ENCODE peak calls at places on chromosomes 2 and 18, in ten cellular contexts. K is A549, Z is astrocyte, I is mammary epithelial cell, V is fibroblast of mammary gland, P is IMR-90, S is uterus, A is mesendoderm, F is NT2/D1, J is GM23338. Y is an unnamed sample.

GRCh38 chr2:46676198-46676597 is 196.8 kb downstream of the TMEM247 start:
- DNase-seq in K (no peak), V (no peak), P (no peak), S (no peak), Z (no peak), J (no peak), I (no peak), F (no peak), A (no peak), Y (no peak)

GRCh38 chr2:232781765-232782164 is 5.4 kb upstream of the KCNJ13 start:
- DNase-seq in S (no peak), A (peak; percentile 61), P (peak; percentile 85), K (peak; percentile 37), J (no peak), V (peak; percentile 79), F (no peak), Z (peak; percentile 85), I (peak; percentile 85), Y (peak; percentile 76)

GRCh38 chr2:239948100-239948881 is 76.9 kb downstream of the NDUFA10 start:
- DNase-seq in Z (no peak), I (no peak), A (no peak), S (peak; percentile 6), P (no peak), F (no peak), K (no peak), J (no peak), V (no peak), Y (no peak)

GRCh38 chr2:10345813-10346212 is 43.1 kb downstream of the HPCAL1 start:
- DNase-seq in S (no peak), Z (no peak), A (no peak), V (no peak), I (no peak), J (no peak), K (no peak), F (no peak), P (no peak), Y (no peak)

GRCh38 chr2:165594935-165595255 is 125.4 kb downstream of the CSRNP3 start:
- DNase-seq in V (no peak), A (no peak), P (no peak), K (no peak), I (no peak), Z (no peak), J (no peak), S (no peak), F (no peak), Y (no peak)

GRCh38 chr2:45849491-45850283 is 198.2 kb downstream of the PRKCE start:
- DNase-seq in J (no peak), K (no peak), Z (peak; percentile 67), V (peak; percentile 92), P (peak; percentile 72), F (no peak), S (no peak), I (peak; percentile 77), A (no peak), Y (peak; percentile 58)

GRCh38 chr18:22174341-22175148 is 5.2 kb downstream of the GATA6 start:
- DNase-seq in P (no peak), K (no peak), V (no peak), J (no peak), F (no peak), I (no peak), A (no peak), Z (no peak), S (no peak), Y (peak; percentile 67)

GRCh38 chr2:102116675-102117471 is 25.7 kb upstream of the IL1R1 start:
- DNase-seq in V (peak; percentile 89), Z (peak; percentile 45), K (no peak), F (no peak), A (no peak), I (no peak), J (no peak), S (no peak), P (peak; percentile 28), Y (peak; percentile 52)

GRCh38 chr18:46411862-46412690 is 244.9 kb downstream of the LOXHD1 start:
- DNase-seq in J (peak; percentile 34), S (no peak), P (no peak), V (no peak), I (peak; percentile 18), F (no peak), K (no peak), A (peak; percentile 84), Z (peak; percentile 16), Y (peak; percentile 85)
- H3K4me3 ChIP-seq in J (no peak overlapping the region), S (no peak overlapping the region), P (no peak overlapping the region), V (no peak overlapping the region), I (no peak overlapping the region), F (no peak overlapping the region), K (no peak overlapping the region), A (no peak overlapping the region), Z (no peak overlapping the region), Y (no peak overlapping the region)

GRCh38 chr2:19352946-19353720 is 5.3 kb downstream of the OSR1 start:
- DNase-seq in J (peak; percentile 75), I (no peak), P (no peak), F (no peak), A (peak; percentile 44), S (no peak), K (no peak), Z (no peak), V (no peak), Y (no peak)

GRCh38 chr2:19351499-19351898 is 6.9 kb downstream of the OSR1 start:
- DNase-seq in Z (no peak), S (no peak), I (no peak), V (no peak), A (peak; percentile 35), P (no peak), K (no peak), J (peak; percentile 23), F (no peak), Y (no peak)

GRCh38 chr2:19353721-19354050 is 4.7 kb downstream of the OSR1 start:
- DNase-seq in V (no peak), I (no peak), P (no peak), F (no peak), S (no peak), Z (no peak), J (no peak), A (no peak), K (no peak), Y (no peak)

GRCh38 chr2:19350678-19351401 is 7.6 kb downstream of the OSR1 start:
- DNase-seq in S (no peak), K (no peak), P (no peak), J (no peak), F (no peak), I (no peak), V (no peak), A (no peak), Z (no peak), Y (no peak)

DNA sequence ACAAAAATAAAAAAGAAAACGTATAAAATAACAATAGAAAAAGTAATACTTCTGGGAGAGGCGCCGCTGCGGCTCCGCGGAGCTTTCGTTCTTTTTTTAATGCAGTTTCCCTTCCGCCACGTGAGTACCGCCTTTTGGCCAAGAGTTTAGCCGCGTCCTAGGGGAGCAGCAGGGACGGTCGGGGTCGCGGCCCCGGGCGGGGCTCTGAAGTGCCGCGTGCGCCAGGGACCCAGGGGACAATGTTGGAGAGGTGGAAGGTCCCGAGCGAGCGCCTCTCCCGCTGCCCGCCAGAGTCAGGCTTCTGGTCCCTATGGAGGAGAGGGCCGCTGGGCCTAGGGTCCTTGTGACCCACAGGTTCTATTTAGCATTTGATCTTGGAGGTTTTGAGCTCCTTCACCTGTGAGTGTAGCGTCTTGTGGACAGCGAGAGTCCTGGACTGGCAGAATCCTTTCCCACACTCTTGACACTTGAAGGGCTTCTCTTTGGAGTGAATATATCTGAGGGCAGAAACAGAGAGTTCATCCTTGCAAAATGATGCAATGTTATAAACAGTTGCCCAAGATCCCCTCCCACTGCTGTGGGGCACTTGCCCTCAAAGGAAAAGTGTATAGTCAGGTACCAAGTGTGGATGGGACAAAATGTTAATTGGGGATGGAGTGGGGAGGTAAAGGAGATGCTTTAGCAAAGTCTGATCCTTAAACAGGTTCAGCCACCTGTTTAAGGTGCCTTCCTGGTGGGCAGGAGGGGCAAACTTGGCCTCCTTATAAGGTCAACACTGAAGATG is 6.3 kb downstream of the OSR1 start:
- DNase-seq in S (no peak), A (peak; percentile 17), Z (no peak), J (peak; percentile 49), V (no peak), F (no peak), I (no peak), K (no peak), P (no peak), Y (no peak)
- H3K4me3 ChIP-seq in S (no peak overlapping the region), A (no peak overlapping the region), Z (no peak overlapping the region), J (peak overlapping the region; percentile 60), V (no peak overlapping the region), F (peak overlapping the region; percentile 2), I (no peak overlapping the region), K (no peak overlapping the region), P (no peak overlapping the region), Y (peak overlapping the region; percentile 14)

GRCh38 chr2:106582431-106583143 is 95.4 kb downstream of the CD8B2 start:
- DNase-seq in A (peak; percentile 81), J (peak; percentile 86), I (peak; percentile 53), K (peak; percentile 84), Z (peak; percentile 47), V (peak; percentile 82), F (peak; percentile 66), S (peak; percentile 84), P (peak; percentile 69), Y (peak; percentile 87)

GRCh38 chr2:106581276-106581675 is 94.1 kb downstream of the CD8B2 start:
- DNase-seq in V (no peak), Z (no peak), K (no peak), S (no peak), P (no peak), J (no peak), I (no peak), F (no peak), A (no peak), Y (no peak)

GRCh38 chr2:106579750-106580197 is 92.6 kb downstream of the CD8B2 start:
- DNase-seq in Z (no peak), S (no peak), I (no peak), K (no peak), A (no peak), P (no peak), J (no peak), F (no peak), V (no peak), Y (no peak)

GRCh38 chr2:106580241-106580640 is 93.1 kb downstream of the CD8B2 start:
- DNase-seq in A (no peak), V (no peak), J (no peak), S (no peak), F (no peak), I (no peak), K (no peak), P (no peak), Z (no peak), Y (no peak)

GRCh38 chr2:106581755-106582430 is 94.7 kb downstream of the CD8B2 start:
- DNase-seq in J (peak; percentile 55), F (no peak), Z (peak; percentile 41), A (peak; percentile 58), I (peak; percentile 47), S (peak; percentile 61), V (peak; percentile 69), P (peak; percentile 49), K (peak; percentile 86), Y (peak; percentile 74)
- H3K4me3 ChIP-seq in J (peak overlapping the region; percentile 52), F (peak overlapping the region; percentile 35), Z (peak overlapping the region; percentile 57), A (no peak overlapping the region), I (peak overlapping the region; percentile 31), S (peak overlapping the region; percentile 29), V (peak overlapping the region; percentile 31), P (no peak overlapping the region), K (peak overlapping the region; percentile 41), Y (peak overlapping the region; percentile 51)

GRCh38 chr2:200320344-200320743 is 13.9 kb downstream of the SPATS2L start:
- DNase-seq in F (no peak), Z (no peak), S (no peak), J (no peak), P (no peak), K (no peak), V (no peak), I (peak; percentile 74), A (no peak), Y (no peak)
- H3K4me3 ChIP-seq in F (no peak overlapping the region), Z (no peak overlapping the region), S (no peak overlapping the region), J (no peak overlapping the region), P (no peak overlapping the region), K (no peak overlapping the region), V (no peak overlapping the region), I (no peak overlapping the region), A (no peak overlapping the region), Y (no peak overlapping the region)

GRCh38 chr2:100178085-100178788 is 35.8 kb upstream of the AFF3 start:
- DNase-seq in S (no peak), F (peak; percentile 68), J (peak; percentile 97), V (peak; percentile 47), A (peak; percentile 98), P (peak; percentile 38), I (peak; percentile 48), Z (peak; percentile 46), K (peak; percentile 62), Y (peak; percentile 72)
- H3K4me3 ChIP-seq in S (no peak overlapping the region), F (no peak overlapping the region), J (no peak overlapping the region), V (no peak overlapping the region), A (no peak overlapping the region), P (no peak overlapping the region), I (no peak overlapping the region), Z (no peak overlapping the region), K (no peak overlapping the region), Y (no peak overlapping the region)